ENCODE peak calls at places on chromosomes 6 and 20, in four cellular contexts. D is body of pancreas, O is A549, B is choroid plexus epithelial cell. H is an unnamed sample.

GRCh38 chr20:25139061-25139705 is 56.3 kb upstream of the ENTPD6 start:
- DNase-seq in D (no peak), O (no peak), B (no peak), H (no peak)

GRCh38 chr6:112511441-112511840 is 164.3 kb downstream of the RFPL4B start:
- DNase-seq in D (no peak), O (no peak), B (no peak), H (no peak)

GRCh38 chr6:30819287-30819917 is 64.9 kb upstream of the DDR1 start:
- DNase-seq in D (no peak), O (no peak), B (peak; percentile 34), H (peak; percentile 80)

GRCh38 chr6:83442752-83443151 is 11.9 kb upstream of the ME1 start:
- DNase-seq in D (no peak), O (no peak), B (peak; percentile 45), H (peak; percentile 27)

GRCh38 chr6:29723666-29724588 is 693 bp downstream of the HLA-F start:
- DNase-seq in D (peak; percentile 39), O (no peak), B (no peak), H (no peak)

GRCh38 chr20:23744726-23745646 is 5.7 kb downstream of the CST1 start:
- DNase-seq in D (no peak), O (no peak), B (no peak), H (peak; percentile 19)

GRCh38 chr6:99490608-99491007 is 24.6 kb downstream of the USP45 start:
- DNase-seq in D (no peak), O (no peak), B (no peak), H (no peak)

GRCh38 chr6:128209771-128210170 is 308.9 kb upstream of the THEMIS start:
- DNase-seq in D (no peak), O (no peak), B (peak; percentile 87), H (peak; percentile 69)

GRCh38 chr6:98845201-98846020 is 11.0 kb downstream of the POU3F2 start:
- DNase-seq in D (peak; percentile 74), O (peak; percentile 46), B (peak; percentile 87), H (peak; percentile 79)

GRCh38 chr6:156167289-156168076 is 609.7 kb upstream of the ARID1B start:
- DNase-seq in D (no peak), O (no peak), B (peak; percentile 5), H (no peak)
- H3K4me3 ChIP-seq in D (no peak overlapping the region), O (no peak overlapping the region), B (no peak overlapping the region), H (no peak overlapping the region)

DNA sequence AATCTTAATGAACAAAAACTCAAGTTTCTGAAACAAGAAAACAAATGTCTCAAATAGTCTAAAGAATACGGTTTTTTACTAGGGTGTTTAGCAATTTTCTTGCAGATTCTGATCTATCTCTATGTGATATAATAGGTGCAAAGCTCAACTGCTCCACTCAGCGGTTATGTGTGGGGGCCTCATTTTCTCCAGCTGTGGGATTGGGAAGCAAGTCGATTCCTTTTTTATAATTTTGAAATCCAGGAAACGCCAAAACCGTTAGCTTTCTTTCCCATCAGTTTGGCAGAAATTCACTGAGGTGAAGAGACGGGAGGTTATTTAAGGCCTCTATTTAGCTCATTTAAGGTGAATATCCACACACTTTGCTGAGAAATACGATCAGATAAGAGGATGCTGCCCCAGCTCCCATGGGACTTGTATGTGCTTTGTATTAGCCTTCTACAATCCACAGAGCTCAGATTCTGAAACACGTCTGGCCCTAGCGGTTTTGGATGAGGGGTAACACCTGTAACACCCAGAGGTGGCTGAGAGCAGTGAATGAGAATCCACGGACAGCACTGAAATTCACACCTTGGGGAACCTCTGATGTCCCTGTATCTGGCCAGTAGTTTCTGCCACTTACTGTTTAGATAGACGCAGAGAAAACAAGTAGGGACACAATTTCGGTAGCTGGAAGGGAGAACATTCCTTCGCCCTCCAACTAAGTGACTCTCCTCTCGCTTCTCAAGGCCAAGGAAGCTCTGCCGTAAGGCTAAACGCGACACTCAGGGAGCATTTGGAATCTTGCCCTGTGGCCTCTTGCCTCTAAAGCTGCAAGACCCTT is 6.6 kb upstream of the BCAS4 start:
- DNase-seq in D (peak; percentile 40), O (peak; percentile 88), B (peak; percentile 87), H (peak; percentile 81)
- TF ChIP-seq CTCF in D (peak; percentile 26), O (peak; percentile 97), B (peak; percentile 81), H (peak; percentile 66)

DNA sequence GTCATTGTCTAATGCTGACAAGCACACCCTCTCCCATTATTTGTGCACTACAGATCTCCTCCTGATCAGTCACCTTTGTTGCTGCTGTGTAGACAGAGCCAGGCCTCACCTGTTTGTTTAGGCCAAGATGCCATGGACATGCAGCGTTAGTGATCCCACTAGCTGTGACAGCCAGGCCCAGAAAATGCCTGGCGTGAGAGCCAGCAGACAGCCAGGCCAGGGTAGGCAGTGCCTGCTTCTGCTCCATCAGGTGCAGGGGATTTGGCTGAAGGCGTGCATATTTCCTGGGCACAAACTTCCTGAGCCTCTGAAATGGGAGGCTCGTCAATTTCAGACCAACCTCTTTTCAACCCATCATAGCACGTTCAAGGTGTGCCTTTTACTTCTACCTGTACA is 27.3 kb downstream of the MANBAL start:
- DNase-seq in D (no peak), O (no peak), B (no peak), H (no peak)
- H3K4me3 ChIP-seq in D (no peak overlapping the region), O (no peak overlapping the region), B (no peak overlapping the region), H (no peak overlapping the region)

DNA sequence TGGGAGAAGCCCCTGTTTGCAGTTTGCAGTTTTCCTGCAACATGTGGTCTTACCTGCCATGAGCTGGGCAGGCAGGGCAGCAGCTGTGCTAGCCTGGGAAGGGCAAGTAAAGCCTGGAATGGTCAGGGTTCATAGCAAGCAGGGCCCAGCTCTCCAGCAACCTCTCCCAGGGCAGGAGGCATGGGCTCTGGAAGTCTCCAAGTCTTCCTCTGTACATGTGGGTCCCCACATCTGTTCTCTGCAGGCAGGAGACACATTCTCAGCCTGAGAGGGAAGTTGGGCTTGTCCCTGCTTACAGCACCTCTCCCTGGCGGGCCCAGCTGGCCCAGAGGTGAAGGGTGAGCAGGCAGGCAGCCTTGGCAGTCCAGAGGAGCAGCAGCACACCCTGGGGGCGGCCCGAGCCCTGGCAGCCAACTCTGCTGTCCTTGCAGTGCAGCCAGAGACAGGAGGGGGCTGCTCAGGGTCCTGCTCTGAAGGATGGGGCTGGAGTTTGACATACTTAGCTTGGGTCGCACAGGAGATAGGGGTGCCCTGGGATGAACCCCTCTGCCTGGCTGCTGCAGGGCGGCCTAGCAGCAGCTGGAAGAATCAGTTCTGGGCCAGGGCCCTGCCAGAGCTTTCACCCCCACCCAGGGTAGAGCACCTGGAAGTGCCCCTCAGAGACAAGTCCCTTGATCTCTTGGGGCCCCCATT is 176.0 kb downstream of the MRPL14 start:
- DNase-seq in D (peak; percentile 87), O (no peak), B (peak; percentile 53), H (peak; percentile 35)
- TF ChIP-seq CTCF in D (peak; percentile 57), O (peak; percentile 11), B (peak; percentile 64), H (peak; percentile 30)

GRCh38 chr6:27020553-27020880 is 227.0 kb upstream of the PRSS16 start:
- DNase-seq in D (no peak), O (no peak), B (no peak), H (no peak)
- H3K4me3 ChIP-seq in D (peak overlapping the region; percentile 27), O (peak overlapping the region; percentile 70), B (peak overlapping the region; percentile 78), H (peak overlapping the region; percentile 78)

DNA sequence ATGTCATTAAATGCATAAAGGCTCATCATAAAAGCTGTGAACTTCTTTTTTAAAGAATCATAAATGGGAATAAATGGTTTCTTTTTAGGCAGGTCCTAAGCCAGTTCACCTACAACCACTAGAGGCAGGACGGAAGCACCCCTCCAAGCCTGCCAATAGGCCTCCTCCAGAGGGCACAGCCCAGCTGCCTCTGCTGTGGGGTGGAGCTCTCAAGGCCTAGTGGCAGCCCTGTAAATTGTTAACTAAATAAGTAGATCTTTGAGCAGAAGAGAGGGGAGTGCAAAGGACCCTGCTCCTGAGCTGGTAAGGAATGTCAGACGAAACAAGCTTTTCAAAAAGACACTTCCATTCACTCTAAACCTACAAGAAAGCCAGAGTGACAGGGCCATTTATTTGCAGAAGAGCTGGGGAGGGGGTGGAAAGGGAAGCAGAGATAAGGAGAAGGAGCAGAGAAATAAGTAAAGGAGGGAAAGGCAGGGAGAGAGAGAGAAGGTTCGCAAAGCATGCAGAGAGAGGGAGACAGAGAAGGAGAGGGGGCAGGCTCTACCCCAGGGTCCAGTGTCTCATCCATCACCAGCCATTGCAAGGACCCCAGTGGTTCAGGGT is 18.0 kb upstream of the MAFB start:
- DNase-seq in D (no peak), O (no peak), B (no peak), H (no peak)
- TF ChIP-seq CTCF in D (no peak), O (no peak), B (peak; percentile 30), H (no peak)

GRCh38 chr6:163260111-163260895 is 154.2 kb upstream of the QKI start:
- DNase-seq in D (no peak), O (no peak), B (peak; percentile 50), H (peak; percentile 15)
- H3K4me3 ChIP-seq in D (no peak overlapping the region), O (no peak overlapping the region), B (peak overlapping the region; percentile 42), H (no peak overlapping the region)

GRCh38 chr6:158988477-158988876 is 11.5 kb downstream of the RSPH3 start:
- DNase-seq in D (no peak), O (no peak), B (no peak), H (no peak)
- TF ChIP-seq CTCF in D (no peak), O (no peak), B (no peak), H (no peak)

GRCh38 chr6:33981861-33982260 is 164.0 kb downstream of the GRM4 start:
- DNase-seq in D (no peak), O (no peak), B (no peak), H (no peak)

GRCh38 chr6:33983721-33984465 is 162.0 kb downstream of the GRM4 start:
- DNase-seq in D (peak; percentile 7), O (no peak), B (no peak), H (no peak)

GRCh38 chr6:33981421-33981820 is 164.5 kb downstream of the GRM4 start:
- DNase-seq in D (peak; percentile 1), O (no peak), B (no peak), H (no peak)

GRCh38 chr6:33984466-33985332 is 161.2 kb downstream of the GRM4 start:
- DNase-seq in D (peak; percentile 4), O (no peak), B (no peak), H (no peak)

GRCh38 chr6:33983109-33983475 is 162.8 kb downstream of the GRM4 start:
- DNase-seq in D (peak; percentile 52), O (peak; percentile 35), B (peak; percentile 17), H (peak; percentile 31)
- H3K4me3 ChIP-seq in D (no peak overlapping the region), O (no peak overlapping the region), B (no peak overlapping the region), H (no peak overlapping the region)

H was measured in fibroblast of mammary gland.